ENCODE peak calls at places on chromosomes 5 and 9, in six cellular contexts. One of them, this sample, is unnamed.

GRCh38 chr5:159887050-159887449 is 29.2 kb upstream of the ADRA1B start:
- DNase-seq in K562: no peak
- DNase-seq in GM23338: no peak
- DNase-seq in H1: no peak
- DNase-seq in HepG2: no peak
- DNase-seq in GM12878: no peak
- DNase-seq in this sample: no peak

GRCh38 chr5:58717303-58718012 is 134.6 kb downstream of the RAB3C start:
- DNase-seq in K562: no peak
- DNase-seq in GM23338: peak
- DNase-seq in H1: peak
- DNase-seq in HepG2: no peak
- DNase-seq in GM12878: no peak
- DNase-seq in this sample: no peak

GRCh38 chr9:136821333-136822031 is 13.7 kb downstream of the RABL6 start:
- DNase-seq in K562: no peak
- DNase-seq in GM23338: peak
- DNase-seq in H1: no peak
- DNase-seq in HepG2: no peak
- DNase-seq in GM12878: no peak
- DNase-seq in this sample: peak

GRCh38 chr9:976805-977360 is 428 bp downstream of the DMRT3 start:
- DNase-seq in K562: no peak
- DNase-seq in GM23338: peak
- DNase-seq in H1: no peak
- DNase-seq in HepG2: no peak
- DNase-seq in GM12878: no peak
- DNase-seq in this sample: peak

GRCh38 chr9:103700558-103700957 is 393.6 kb upstream of the SMC2 start:
- DNase-seq in K562: no peak
- DNase-seq in GM23338: no peak
- DNase-seq in H1: no peak
- DNase-seq in HepG2: no peak
- DNase-seq in GM12878: no peak
- DNase-seq in this sample: no peak

GRCh38 chr5:36643162-36643561 is 36.8 kb downstream of the SLC1A3 start:
- DNase-seq in K562: no peak
- DNase-seq in GM23338: no peak
- DNase-seq in H1: no peak
- DNase-seq in HepG2: no peak
- DNase-seq in GM12878: no peak
- DNase-seq in this sample: no peak

GRCh38 chr9:20243866-20244647 is 378.2 kb downstream of the MLLT3 start:
- DNase-seq in K562: no peak
- DNase-seq in GM23338: no peak
- DNase-seq in H1: no peak
- DNase-seq in HepG2: no peak
- DNase-seq in GM12878: no peak
- DNase-seq in this sample: no peak

GRCh38 chr9:136249881-136250559 is 4.4 kb upstream of the QSOX2 start:
- DNase-seq in K562: no peak
- DNase-seq in GM23338: no peak
- DNase-seq in H1: no peak
- DNase-seq in HepG2: no peak
- DNase-seq in GM12878: no peak
- DNase-seq in this sample: no peak

GRCh38 chr5:165209101-165209727 is 1703.8 kb downstream of the MAT2B start:
- DNase-seq in K562: no peak
- DNase-seq in GM23338: peak
- DNase-seq in H1: no peak
- DNase-seq in HepG2: peak
- DNase-seq in GM12878: no peak
- DNase-seq in this sample: no peak

GRCh38 chr5:180111273-180111695 is 39.7 kb upstream of the RNF130 start:
- DNase-seq in K562: no peak
- DNase-seq in GM23338: no peak
- DNase-seq in H1: no peak
- DNase-seq in HepG2: no peak
- DNase-seq in GM12878: no peak
- DNase-seq in this sample: no peak

GRCh38 chr5:180112101-180112861 is 40.7 kb upstream of the RNF130 start:
- DNase-seq in K562: no peak
- DNase-seq in GM23338: no peak
- DNase-seq in H1: no peak
- DNase-seq in HepG2: no peak
- DNase-seq in GM12878: no peak
- DNase-seq in this sample: no peak

GRCh38 chr5:180113660-180114303 is 42.2 kb upstream of the RNF130 start:
- DNase-seq in K562: no peak
- DNase-seq in GM23338: no peak
- DNase-seq in H1: no peak
- DNase-seq in HepG2: no peak
- DNase-seq in GM12878: no peak
- DNase-seq in this sample: no peak

GRCh38 chr5:180107005-180107404 is 35.4 kb upstream of the RNF130 start:
- DNase-seq in K562: no peak
- DNase-seq in GM23338: no peak
- DNase-seq in H1: no peak
- DNase-seq in HepG2: no peak
- DNase-seq in GM12878: no peak
- DNase-seq in this sample: no peak

GRCh38 chr5:180109920-180110319 is 38.4 kb upstream of the RNF130 start:
- DNase-seq in K562: no peak
- DNase-seq in GM23338: no peak
- DNase-seq in H1: no peak
- DNase-seq in HepG2: no peak
- DNase-seq in GM12878: no peak
- DNase-seq in this sample: no peak
- TF ChIP-seq CREB1 in K562: no peak
- TF ChIP-seq CREB1 in GM23338: no peak
- TF ChIP-seq CREB1 in H1: no peak
- TF ChIP-seq CREB1 in HepG2: no peak
- TF ChIP-seq CREB1 in GM12878: no peak
- TF ChIP-seq CREB1 in this sample: no peak

GRCh38 chr9:92483896-92484545 is 1.7 kb upstream of the ASPN start:
- DNase-seq in K562: no peak
- DNase-seq in GM23338: no peak
- DNase-seq in H1: no peak
- DNase-seq in HepG2: no peak
- DNase-seq in GM12878: no peak
- DNase-seq in this sample: no peak

GRCh38 chr9:92481029-92481633 is 1.2 kb downstream of the ASPN start:
- DNase-seq in K562: peak
- DNase-seq in GM23338: no peak
- DNase-seq in H1: no peak
- DNase-seq in HepG2: no peak
- DNase-seq in GM12878: no peak
- DNase-seq in this sample: no peak

GRCh38 chr9:92482336-92482735 is at the start of gene ASPN:
- DNase-seq in K562: no peak
- DNase-seq in GM23338: no peak
- DNase-seq in H1: no peak
- DNase-seq in HepG2: no peak
- DNase-seq in GM12878: no peak
- DNase-seq in this sample: no peak

GRCh38 chr9:92476962-92477361 is 5.3 kb downstream of the ASPN start:
- DNase-seq in K562: no peak
- DNase-seq in GM23338: no peak
- DNase-seq in H1: no peak
- DNase-seq in HepG2: no peak
- DNase-seq in GM12878: peak
- DNase-seq in this sample: no peak

GRCh38 chr9:92480332-92480771 is 2.0 kb downstream of the ASPN start:
- DNase-seq in K562: no peak
- DNase-seq in GM23338: no peak
- DNase-seq in H1: no peak
- DNase-seq in HepG2: no peak
- DNase-seq in GM12878: no peak
- DNase-seq in this sample: no peak
- TF ChIP-seq CREB1 in K562: no peak
- TF ChIP-seq CREB1 in GM23338: no peak
- TF ChIP-seq CREB1 in H1: no peak
- TF ChIP-seq CREB1 in HepG2: no peak
- TF ChIP-seq CREB1 in GM12878: no peak
- TF ChIP-seq CREB1 in this sample: no peak

GRCh38 chr5:65699338-65699737 is 22.6 kb downstream of the SGTB start:
- DNase-seq in K562: no peak
- DNase-seq in GM23338: no peak
- DNase-seq in H1: no peak
- DNase-seq in HepG2: no peak
- DNase-seq in GM12878: peak
- DNase-seq in this sample: no peak

GRCh38 chr5:65696892-65697291 is 25.0 kb downstream of the SGTB start:
- DNase-seq in K562: no peak
- DNase-seq in GM23338: no peak
- DNase-seq in H1: no peak
- DNase-seq in HepG2: no peak
- DNase-seq in GM12878: no peak
- DNase-seq in this sample: no peak

GRCh38 chr5:65693121-65693520 is 28.8 kb downstream of the SGTB start:
- DNase-seq in K562: no peak
- DNase-seq in GM23338: no peak
- DNase-seq in H1: no peak
- DNase-seq in HepG2: no peak
- DNase-seq in GM12878: no peak
- DNase-seq in this sample: no peak

GRCh38 chr5:65695162-65695755 is 26.6 kb downstream of the SGTB start:
- DNase-seq in K562: no peak
- DNase-seq in GM23338: no peak
- DNase-seq in H1: no peak
- DNase-seq in HepG2: no peak
- DNase-seq in GM12878: peak
- DNase-seq in this sample: no peak

DNA sequence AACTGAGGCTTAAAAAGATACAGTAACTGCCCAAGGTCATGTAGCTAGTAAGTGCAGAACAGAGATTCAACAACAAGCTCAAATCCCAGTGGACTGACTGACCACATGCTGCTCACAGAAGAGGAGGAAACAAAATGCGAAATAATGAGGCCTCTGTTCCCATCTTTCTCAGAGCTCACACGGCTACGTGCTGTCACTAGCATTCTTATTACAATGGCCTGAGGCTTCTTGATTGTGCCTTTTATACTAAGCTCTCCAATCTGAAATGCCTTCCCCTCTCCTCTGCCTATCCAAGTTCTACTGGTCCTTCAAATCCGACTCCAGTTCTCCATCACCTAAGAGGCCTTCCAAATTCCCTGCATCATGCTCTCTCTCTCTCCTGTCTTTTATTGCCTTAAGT is 26.0 kb downstream of the SGTB start:
- DNase-seq in K562: no peak
- DNase-seq in GM23338: peak
- DNase-seq in H1: no peak
- DNase-seq in HepG2: no peak
- DNase-seq in GM12878: no peak
- DNase-seq in this sample: no peak
- TF ChIP-seq CREB1 in K562: no peak
- TF ChIP-seq CREB1 in GM23338: no peak
- TF ChIP-seq CREB1 in H1: no peak
- TF ChIP-seq CREB1 in HepG2: no peak
- TF ChIP-seq CREB1 in GM12878: no peak
- TF ChIP-seq CREB1 in this sample: no peak

DNA sequence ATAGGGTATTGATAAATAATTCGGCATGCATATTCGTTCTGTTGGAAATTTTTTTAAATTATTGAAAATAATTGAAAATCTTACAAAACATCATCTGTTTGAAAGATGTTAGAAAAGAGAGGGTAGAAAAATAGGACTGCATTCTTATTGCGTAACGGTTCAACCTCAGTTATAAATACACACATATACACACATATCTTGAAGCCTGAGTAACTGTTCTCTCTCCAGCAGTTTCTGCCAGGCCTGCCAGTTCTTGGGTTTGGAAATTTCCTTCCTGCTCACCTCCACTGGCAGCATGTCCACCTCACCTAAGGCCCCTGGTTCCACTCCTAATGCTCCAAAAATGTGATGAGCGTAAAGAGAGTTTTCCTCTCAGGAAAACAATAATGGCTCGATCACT is 9.1 kb downstream of the SPATA31E1 start:
- DNase-seq in K562: no peak
- DNase-seq in GM23338: no peak
- DNase-seq in H1: no peak
- DNase-seq in HepG2: no peak
- DNase-seq in GM12878: no peak
- DNase-seq in this sample: no peak
- TF ChIP-seq CREB1 in K562: no peak
- TF ChIP-seq CREB1 in GM23338: no peak
- TF ChIP-seq CREB1 in H1: no peak
- TF ChIP-seq CREB1 in HepG2: no peak
- TF ChIP-seq CREB1 in GM12878: no peak
- TF ChIP-seq CREB1 in this sample: no peak

GRCh38 chr5:15702102-15702501 is 202.1 kb downstream of the FBXL7 start:
- DNase-seq in K562: no peak
- DNase-seq in GM23338: peak
- DNase-seq in H1: no peak
- DNase-seq in HepG2: peak
- DNase-seq in GM12878: no peak
- DNase-seq in this sample: no peak
- TF ChIP-seq CREB1 in K562: no peak
- TF ChIP-seq CREB1 in GM23338: no peak
- TF ChIP-seq CREB1 in H1: no peak
- TF ChIP-seq CREB1 in HepG2: no peak
- TF ChIP-seq CREB1 in GM12878: no peak
- TF ChIP-seq CREB1 in this sample: no peak